ENCODE peak calls at places on chromosome 15, in five cellular contexts. A, M, E, I and F are unnamed samples.

GRCh38 chr15:74787251-74788041 is 5.6 kb downstream of the CSK start:
- DNase-seq in A (peak), M (peak), E (peak), I (peak), F (peak)

GRCh38 chr15:40793216-40793989 is 13.5 kb upstream of the ZFYVE19 start:
- DNase-seq in A (peak), M (peak), E (peak), I (no peak), F (no peak)

GRCh38 chr15:38430106-38430760 is 23.7 kb upstream of the FAM98B start:
- DNase-seq in A (no peak), M (no peak), E (no peak), I (no peak), F (no peak)

GRCh38 chr15:86336051-86336788 is 256.5 kb downstream of the AGBL1 start:
- DNase-seq in A (no peak), M (no peak), E (no peak), I (no peak), F (no peak)

GRCh38 chr15:63367390-63367789 is 14.3 kb downstream of the CA12 start:
- DNase-seq in A (no peak), M (peak), E (no peak), I (no peak), F (no peak)

GRCh38 chr15:100105101-100105500 is 236.7 kb downstream of the ADAMTS17 start:
- DNase-seq in A (no peak), M (no peak), E (no peak), I (no peak), F (no peak)

GRCh38 chr15:37034392-37034791 is 66.0 kb downstream of the MEIS2 start:
- DNase-seq in A (no peak), M (no peak), E (no peak), I (no peak), F (no peak)

GRCh38 chr15:39580117-39580629 is 706 bp upstream of the THBS1 start:
- DNase-seq in A (peak), M (peak), E (peak), I (peak), F (peak)

GRCh38 chr15:40096094-40096876 is 12.4 kb downstream of the BMF start:
- DNase-seq in A (no peak), M (no peak), E (peak), I (no peak), F (no peak)

GRCh38 chr15:71117906-71118305 is 2.6 kb downstream of the THSD4 start:
- DNase-seq in A (no peak), M (no peak), E (no peak), I (no peak), F (no peak)

GRCh38 chr15:100039994-100040393 is 301.8 kb downstream of the ADAMTS17 start:
- DNase-seq in A (no peak), M (no peak), E (no peak), I (no peak), F (no peak)

GRCh38 chr15:39100106-39100505 is 480.8 kb upstream of the THBS1 start:
- DNase-seq in A (no peak), M (no peak), E (no peak), I (no peak), F (no peak)

GRCh38 chr15:74722591-74722990 is 2.7 kb downstream of the CYP1A1 start:
- DNase-seq in A (no peak), M (no peak), E (no peak), I (no peak), F (no peak)

GRCh38 chr15:62647195-62647865 is 395.2 kb upstream of the TPM1 start:
- DNase-seq in A (peak), M (peak), E (peak), I (no peak), F (no peak)

GRCh38 chr15:45594835-45595530 is 7.8 kb downstream of the BLOC1S6 start:
- DNase-seq in A (no peak), M (no peak), E (no peak), I (no peak), F (no peak)

GRCh38 chr15:47792231-47792630 is 74.9 kb downstream of the SEMA6D start:
- DNase-seq in A (no peak), M (no peak), E (no peak), I (no peak), F (no peak)

GRCh38 chr15:89857673-89858072 is 36.1 kb downstream of the AP3S2 start:
- DNase-seq in A (no peak), M (peak), E (no peak), I (no peak), F (no peak)

GRCh38 chr15:71512281-71513016 is 297.9 kb upstream of the NR2E3 start:
- DNase-seq in A (no peak), M (no peak), E (no peak), I (no peak), F (no peak)

GRCh38 chr15:101852356-101852755 is 40.4 kb downstream of the OR4F15 start:
- DNase-seq in A (no peak), M (no peak), E (no peak), I (no peak), F (no peak)

GRCh38 chr15:55998478-55998877 is 5.1 kb upstream of the NEDD4 start:
- DNase-seq in A (no peak), M (no peak), E (no peak), I (no peak), F (no peak)

GRCh38 chr15:48800811-48801460 is 9.9 kb downstream of the CEP152 start:
- DNase-seq in A (no peak), M (no peak), E (no peak), I (no peak), F (no peak)

GRCh38 chr15:71254503-71254902 is 139.2 kb downstream of the THSD4 start:
- DNase-seq in A (no peak), M (no peak), E (no peak), I (no peak), F (no peak)

GRCh38 chr15:29687939-29688884 is 134.1 kb downstream of the TJP1 start:
- DNase-seq in A (no peak), M (peak), E (no peak), I (no peak), F (no peak)

GRCh38 chr15:51917493-51917892 is 54.1 kb downstream of the LEO1 start:
- DNase-seq in A (no peak), M (peak), E (peak), I (no peak), F (no peak)

GRCh38 chr15:91289324-91289723 is 189.3 kb downstream of the SV2B start:
- DNase-seq in A (no peak), M (no peak), E (no peak), I (no peak), F (no peak)

GRCh38 chr15:39462691-39463090 is 118.2 kb upstream of the THBS1 start:
- DNase-seq in A (no peak), M (no peak), E (no peak), I (no peak), F (no peak)

GRCh38 chr15:89332446-89332845 is 2.2 kb downstream of the POLG start:
- DNase-seq in A (no peak), M (no peak), E (no peak), I (no peak), F (no peak)

GRCh38 chr15:57485869-57486268 is 105.8 kb upstream of the MYZAP start:
- DNase-seq in A (no peak), M (peak), E (peak), I (no peak), F (no peak)

GRCh38 chr15:63016234-63016633 is 26.3 kb upstream of the TPM1 start:
- DNase-seq in A (no peak), M (no peak), E (no peak), I (no peak), F (no peak)

GRCh38 chr15:24696201-24696600 is 20.6 kb downstream of the NPAP1 start:
- DNase-seq in A (no peak), M (no peak), E (no peak), I (no peak), F (no peak)

GRCh38 chr15:82919231-82919886 is 33.2 kb downstream of the HOMER2 start:
- DNase-seq in A (peak), M (peak), E (peak), I (no peak), F (no peak)

GRCh38 chr15:38781196-38781595 is 216.6 kb upstream of the RASGRP1 start:
- DNase-seq in A (no peak), M (no peak), E (no peak), I (no peak), F (no peak)

GRCh38 chr15:95556866-95557225 is 773.7 kb upstream of the NR2F2 start:
- DNase-seq in A (no peak), M (no peak), E (no peak), I (no peak), F (no peak)

GRCh38 chr15:25891108-25891507 is 28.0 kb upstream of the ATP10A start:
- DNase-seq in A (no peak), M (no peak), E (no peak), I (no peak), F (no peak)

GRCh38 chr15:85592148-85592547 is 202.6 kb downstream of the KLHL25 start:
- DNase-seq in A (no peak), M (no peak), E (no peak), I (no peak), F (no peak)

GRCh38 chr15:48427960-48428547 is 96.8 kb downstream of the DUT start:
- DNase-seq in A (no peak), M (no peak), E (no peak), I (no peak), F (no peak)

GRCh38 chr15:57158997-57159668 is 217.2 kb upstream of the CGNL1 start:
- DNase-seq in A (no peak), M (no peak), E (no peak), I (no peak), F (no peak)

GRCh38 chr15:95923797-95924196 is 406.7 kb upstream of the NR2F2 start:
- DNase-seq in A (no peak), M (no peak), E (no peak), I (no peak), F (no peak)

DNA sequence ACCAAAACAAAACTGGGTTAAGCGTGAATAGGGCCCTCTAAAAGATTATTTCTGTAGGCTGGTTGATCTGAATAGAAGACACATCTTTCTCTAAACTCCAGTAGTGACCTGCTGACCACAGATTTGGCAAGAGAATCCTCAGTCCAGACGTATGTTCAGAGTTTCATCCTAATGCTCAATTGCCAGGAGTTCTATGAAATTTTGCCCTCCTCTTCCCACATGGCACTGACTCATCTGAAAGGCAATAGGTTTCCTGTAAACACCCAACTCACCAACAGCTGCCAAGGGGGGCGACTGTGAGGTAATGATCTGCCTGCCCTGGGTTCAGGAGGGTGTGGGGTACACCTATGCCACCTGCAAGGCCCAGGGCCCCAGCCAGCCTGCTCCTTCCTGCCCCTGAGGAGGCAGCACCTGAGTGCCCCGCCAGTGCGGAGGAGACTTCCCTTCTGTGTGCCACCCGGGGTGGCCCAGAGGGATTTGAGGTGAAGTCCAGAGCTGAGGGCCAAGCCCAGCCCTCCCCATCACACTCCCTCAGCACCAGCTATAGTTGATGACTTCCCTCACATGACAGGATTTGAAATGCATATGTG is 8.4 kb upstream of the PLA2G4D start:
- DNase-seq in A (no peak), M (no peak), E (no peak), I (no peak), F (no peak)
- TF ChIP-seq CTCF in A (no peak), M (no peak), E (no peak), I (no peak), F (no peak)

GRCh38 chr15:81813215-81813614 is 232.6 kb downstream of the MEX3B start:
- DNase-seq in A (no peak), M (no peak), E (no peak), I (no peak), F (no peak)
- TF ChIP-seq CTCF in A (no peak), M (no peak), E (no peak), I (peak), F (no peak)

DNA sequence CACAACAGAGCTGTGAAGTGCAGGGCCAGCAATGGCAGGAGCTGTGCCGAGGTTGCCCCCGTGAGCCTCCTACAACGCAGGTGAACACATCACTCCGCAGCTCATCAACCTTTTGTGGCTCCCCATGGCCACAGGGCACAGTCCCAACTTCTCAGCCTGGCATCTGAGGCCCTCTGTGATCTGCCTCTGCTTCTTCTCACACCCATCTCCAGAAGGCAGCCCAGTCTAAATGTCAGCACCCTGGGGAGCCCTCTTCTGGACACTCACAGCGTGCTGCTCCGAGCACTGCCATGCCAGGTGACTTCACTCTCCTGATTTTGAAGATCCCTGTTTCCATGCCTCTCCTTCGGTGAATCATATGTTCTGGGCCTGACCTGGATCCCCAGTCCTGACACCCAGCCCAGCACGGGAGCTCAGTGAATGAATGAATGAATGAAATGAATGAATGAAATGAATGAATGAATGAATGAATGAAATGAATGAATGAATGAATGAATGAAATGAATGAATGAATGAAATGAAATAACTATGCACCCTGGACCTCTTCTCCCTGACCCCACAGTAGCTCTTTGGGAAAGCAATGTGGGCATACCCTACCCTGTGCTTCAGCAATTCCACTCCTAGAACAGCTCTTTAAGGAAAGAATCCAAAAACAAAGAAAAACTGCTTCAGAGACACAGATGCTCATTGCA is 17.9 kb upstream of the SKIC8 start:
- DNase-seq in A (peak), M (no peak), E (no peak), I (no peak), F (no peak)
- TF ChIP-seq CTCF in A (no peak), M (no peak), E (no peak), I (no peak), F (no peak)

GRCh38 chr15:98568382-98569017 is 79.8 kb upstream of the IGF1R start:
- DNase-seq in A (no peak), M (no peak), E (no peak), I (no peak), F (no peak)
- TF ChIP-seq CTCF in A (peak), M (peak), E (no peak), I (peak), F (no peak)

GRCh38 chr15:66966256-66966655 is 99.1 kb upstream of the SMAD3 start:
- DNase-seq in A (no peak), M (no peak), E (no peak), I (no peak), F (no peak)
- TF ChIP-seq CTCF in A (peak), M (no peak), E (no peak), I (peak), F (no peak)

DNA sequence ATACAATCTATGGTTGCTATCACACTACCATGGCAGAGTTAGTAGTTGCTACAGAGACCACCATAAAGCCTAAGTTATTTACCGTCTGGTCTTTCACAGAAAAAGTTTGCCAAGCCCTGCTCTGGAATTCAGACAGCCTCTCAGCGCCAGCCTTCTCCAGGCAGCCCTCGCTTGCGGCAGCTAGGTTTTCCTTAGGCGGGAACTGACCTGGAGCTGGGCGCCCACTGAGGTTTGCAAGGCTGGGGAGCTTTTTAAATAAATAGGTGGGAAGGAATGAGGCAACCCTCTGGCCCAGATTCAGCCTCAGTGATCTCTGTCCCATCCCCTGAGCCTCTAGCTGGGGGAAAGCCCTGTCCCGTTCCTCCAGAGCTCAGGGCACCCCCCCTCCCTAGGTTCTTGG is 1.2 kb downstream of the CTSH start:
- DNase-seq in A (no peak), M (no peak), E (no peak), I (no peak), F (no peak)
- TF ChIP-seq CTCF in A (no peak), M (no peak), E (no peak), I (no peak), F (no peak)

DNA sequence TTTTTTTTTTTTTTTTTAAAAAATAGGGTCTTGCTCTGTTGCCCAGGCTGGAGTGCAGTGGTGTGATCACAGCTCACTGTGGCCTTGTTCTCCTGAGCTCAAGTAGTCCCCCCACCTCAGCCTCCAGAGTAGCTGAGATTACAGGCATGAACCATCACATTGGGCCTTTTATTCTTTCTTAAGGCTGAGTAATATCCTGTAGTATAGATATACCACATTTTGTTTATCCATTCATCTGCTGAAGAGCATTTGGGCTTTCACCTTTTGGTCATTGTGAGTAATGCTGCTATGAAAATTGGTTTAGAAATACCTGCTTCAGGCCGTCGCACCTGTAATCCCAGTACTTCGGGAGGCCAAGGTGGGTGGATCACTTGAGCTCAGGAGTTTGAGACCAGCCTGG is 42.6 kb downstream of the PAQR5 start:
- DNase-seq in A (no peak), M (no peak), E (no peak), I (no peak), F (no peak)
- TF ChIP-seq CTCF in A (no peak), M (no peak), E (no peak), I (no peak), F (no peak)

GRCh38 chr15:33226559-33227181 is 32.2 kb upstream of the FMN1 start:
- DNase-seq in A (no peak), M (peak), E (peak), I (no peak), F (no peak)
- TF ChIP-seq CTCF in A (peak), M (peak), E (peak), I (peak), F (no peak)

GRCh38 chr15:32867313-32867626 is 149.5 kb downstream of the GREM1 start:
- DNase-seq in A (no peak), M (no peak), E (no peak), I (no peak), F (no peak)
- TF ChIP-seq CTCF in A (no peak), M (no peak), E (no peak), I (no peak), F (no peak)